ENCODE peak calls at places on chromosomes 11 and 22, in eight cellular contexts. One of them, this sample, is unnamed.

GRCh38 chr11:24587655-24588054 is 90.8 kb downstream of the LUZP2 start:
- DNase-seq in DND-41: no peak
- DNase-seq in T-helper 1 cell: no peak
- DNase-seq in AG10803: no peak
- DNase-seq in neuronal stem cell: no peak
- DNase-seq in epithelial cell of esophagus: no peak
- DNase-seq in HEK293T: no peak
- DNase-seq in ELR: no peak
- DNase-seq in this sample: no peak

GRCh38 chr22:46280999-46281623 is 13.3 kb downstream of the TTC38 start:
- DNase-seq in neuronal stem cell: no peak
- DNase-seq in DND-41: no peak
- DNase-seq in epithelial cell of esophagus: no peak
- DNase-seq in ELR: no peak
- DNase-seq in HEK293T: no peak
- DNase-seq in AG10803: no peak
- DNase-seq in T-helper 1 cell: no peak
- DNase-seq in this sample: no peak

GRCh38 chr11:86749376-86749775 is 51.0 kb upstream of the PRSS23 start:
- DNase-seq in neuronal stem cell: no peak
- DNase-seq in DND-41: no peak
- DNase-seq in ELR: peak
- DNase-seq in AG10803: no peak
- DNase-seq in HEK293T: no peak
- DNase-seq in epithelial cell of esophagus: no peak
- DNase-seq in T-helper 1 cell: no peak
- DNase-seq in this sample: peak

GRCh38 chr11:76592025-76592914 is 78.3 kb downstream of the LRRC32 start:
- DNase-seq in DND-41: no peak
- DNase-seq in HEK293T: no peak
- DNase-seq in T-helper 1 cell: no peak
- DNase-seq in AG10803: no peak
- DNase-seq in ELR: no peak
- DNase-seq in epithelial cell of esophagus: no peak
- DNase-seq in neuronal stem cell: no peak
- DNase-seq in this sample: no peak

GRCh38 chr11:68013611-68014156 is 3.6 kb downstream of the ALDH3B1 start:
- DNase-seq in DND-41: no peak
- DNase-seq in neuronal stem cell: no peak
- DNase-seq in T-helper 1 cell: no peak
- DNase-seq in epithelial cell of esophagus: no peak
- DNase-seq in ELR: no peak
- DNase-seq in HEK293T: no peak
- DNase-seq in AG10803: no peak
- DNase-seq in this sample: no peak

GRCh38 chr11:108647701-108648527 is 17.0 kb upstream of the DDX10 start:
- DNase-seq in neuronal stem cell: peak
- DNase-seq in AG10803: peak
- DNase-seq in ELR: peak
- DNase-seq in epithelial cell of esophagus: peak
- DNase-seq in HEK293T: peak
- DNase-seq in DND-41: peak
- DNase-seq in T-helper 1 cell: peak
- DNase-seq in this sample: peak

GRCh38 chr22:27726726-27727449 is 74.7 kb downstream of the MN1 start:
- DNase-seq in T-helper 1 cell: no peak
- DNase-seq in HEK293T: peak
- DNase-seq in AG10803: peak
- DNase-seq in DND-41: no peak
- DNase-seq in neuronal stem cell: no peak
- DNase-seq in epithelial cell of esophagus: peak
- DNase-seq in ELR: peak
- DNase-seq in this sample: no peak

GRCh38 chr11:17740649-17741235 is 6.2 kb downstream of the KCNC1 start:
- DNase-seq in ELR: no peak
- DNase-seq in T-helper 1 cell: no peak
- DNase-seq in HEK293T: no peak
- DNase-seq in epithelial cell of esophagus: no peak
- DNase-seq in neuronal stem cell: no peak
- DNase-seq in DND-41: no peak
- DNase-seq in AG10803: no peak
- DNase-seq in this sample: no peak

GRCh38 chr11:130448416-130449068 is at the start of gene ADAMTS15:
- DNase-seq in AG10803: peak
- DNase-seq in neuronal stem cell: peak
- DNase-seq in DND-41: no peak
- DNase-seq in ELR: peak
- DNase-seq in HEK293T: peak
- DNase-seq in epithelial cell of esophagus: peak
- DNase-seq in T-helper 1 cell: no peak
- DNase-seq in this sample: peak

GRCh38 chr11:86395061-86395551 is 20.4 kb downstream of the CCDC81 start:
- DNase-seq in HEK293T: peak
- DNase-seq in neuronal stem cell: no peak
- DNase-seq in epithelial cell of esophagus: peak
- DNase-seq in DND-41: no peak
- DNase-seq in ELR: peak
- DNase-seq in AG10803: peak
- DNase-seq in T-helper 1 cell: no peak
- DNase-seq in this sample: peak

GRCh38 chr11:120385110-120385509 is 48.9 kb downstream of the ARHGEF12 start:
- DNase-seq in neuronal stem cell: no peak
- DNase-seq in AG10803: no peak
- DNase-seq in T-helper 1 cell: no peak
- DNase-seq in ELR: peak
- DNase-seq in DND-41: no peak
- DNase-seq in HEK293T: peak
- DNase-seq in epithelial cell of esophagus: no peak
- DNase-seq in this sample: peak

GRCh38 chr11:1476946-1477736 is 9.4 kb downstream of the MOB2 start:
- DNase-seq in T-helper 1 cell: no peak
- DNase-seq in ELR: no peak
- DNase-seq in HEK293T: no peak
- DNase-seq in epithelial cell of esophagus: no peak
- DNase-seq in neuronal stem cell: no peak
- DNase-seq in AG10803: no peak
- DNase-seq in DND-41: no peak
- DNase-seq in this sample: no peak

GRCh38 chr11:85941380-85941973 is 86.3 kb downstream of the CCDC83 start:
- DNase-seq in ELR: peak
- DNase-seq in AG10803: peak
- DNase-seq in neuronal stem cell: peak
- DNase-seq in HEK293T: peak
- DNase-seq in DND-41: no peak
- DNase-seq in T-helper 1 cell: no peak
- DNase-seq in epithelial cell of esophagus: peak
- DNase-seq in this sample: peak

GRCh38 chr11:129636926-129637325 is 178.7 kb upstream of the TMEM45B start:
- DNase-seq in T-helper 1 cell: no peak
- DNase-seq in DND-41: no peak
- DNase-seq in ELR: no peak
- DNase-seq in neuronal stem cell: no peak
- DNase-seq in AG10803: no peak
- DNase-seq in epithelial cell of esophagus: peak
- DNase-seq in HEK293T: no peak
- DNase-seq in this sample: no peak

This sample was measured in neural progenitor cell.